ENCODE peak calls at places on chromosomes 12 and 14, in five cellular contexts. One of them, this sample, is unnamed.

GRCh38 chr12:102933168-102933567 is 16.1 kb upstream of the PAH start:
- DNase-seq in hepatocyte: no peak
- DNase-seq in PC-9: no peak
- DNase-seq in A673: no peak
- DNase-seq in PC-3: no peak
- DNase-seq in this sample: no peak

GRCh38 chr12:6095269-6095668 is 29.2 kb downstream of the VWF start:
- DNase-seq in hepatocyte: no peak
- DNase-seq in PC-9: no peak
- DNase-seq in A673: no peak
- DNase-seq in PC-3: no peak
- DNase-seq in this sample: no peak

GRCh38 chr14:83133986-83134664 is 1600.5 kb upstream of the SEL1L start:
- DNase-seq in hepatocyte: no peak
- DNase-seq in PC-9: no peak
- DNase-seq in A673: peak; percentile 48
- DNase-seq in PC-3: no peak
- DNase-seq in this sample: no peak

GRCh38 chr14:88384653-88385205 is 728 bp upstream of the SPATA7 start:
- DNase-seq in hepatocyte: no peak
- DNase-seq in PC-9: no peak
- DNase-seq in A673: peak; percentile 6
- DNase-seq in PC-3: peak; percentile 4
- DNase-seq in this sample: no peak

GRCh38 chr12:21337453-21337852 is 2.7 kb upstream of the SLCO1A2 start:
- DNase-seq in hepatocyte: no peak
- DNase-seq in PC-9: no peak
- DNase-seq in A673: no peak
- DNase-seq in PC-3: no peak
- DNase-seq in this sample: no peak

GRCh38 chr12:28172434-28173030 is 17.7 kb upstream of the CCDC91 start:
- DNase-seq in hepatocyte: peak; percentile 50
- DNase-seq in PC-9: peak; percentile 31
- DNase-seq in A673: peak; percentile 77
- DNase-seq in PC-3: peak; percentile 90
- DNase-seq in this sample: peak; percentile 26

GRCh38 chr14:63435838-63436237 is 107.3 kb downstream of the PPP2R5E start:
- DNase-seq in hepatocyte: peak; percentile 62
- DNase-seq in PC-9: no peak
- DNase-seq in A673: no peak
- DNase-seq in PC-3: peak; percentile 18
- DNase-seq in this sample: no peak

GRCh38 chr12:3199551-3200031 is 122.4 kb downstream of the TSPAN9 start:
- DNase-seq in hepatocyte: peak; percentile 73
- DNase-seq in PC-9: no peak
- DNase-seq in A673: peak; percentile 70
- DNase-seq in PC-3: peak; percentile 5
- DNase-seq in this sample: no peak

GRCh38 chr12:4984344-4984743 is 59.3 kb upstream of the KCNA5 start:
- DNase-seq in hepatocyte: no peak
- DNase-seq in PC-9: no peak
- DNase-seq in A673: no peak
- DNase-seq in PC-3: no peak
- DNase-seq in this sample: no peak

GRCh38 chr12:113291586-113291985 is 43.3 kb downstream of the SLC8B1 start:
- DNase-seq in hepatocyte: no peak
- DNase-seq in PC-9: no peak
- DNase-seq in A673: no peak
- DNase-seq in PC-3: no peak
- DNase-seq in this sample: no peak

GRCh38 chr12:100675432-100675831 is 101.9 kb downstream of the GAS2L3 start:
- DNase-seq in hepatocyte: peak; percentile 43
- DNase-seq in PC-9: no peak
- DNase-seq in A673: peak; percentile 82
- DNase-seq in PC-3: peak; percentile 77
- DNase-seq in this sample: no peak

GRCh38 chr14:21921453-21921852 is 247.8 kb upstream of the OR4E1 start:
- DNase-seq in hepatocyte: no peak
- DNase-seq in PC-9: no peak
- DNase-seq in A673: no peak
- DNase-seq in PC-3: peak; percentile 17
- DNase-seq in this sample: no peak

GRCh38 chr14:105155071-105155651 is 13.4 kb downstream of the JAG2 start:
- DNase-seq in hepatocyte: no peak
- DNase-seq in PC-9: no peak
- DNase-seq in A673: no peak
- DNase-seq in PC-3: no peak
- DNase-seq in this sample: no peak

GRCh38 chr12:14768823-14769405 is 34.4 kb downstream of the WBP11 start:
- DNase-seq in hepatocyte: peak; percentile 43
- DNase-seq in PC-9: no peak
- DNase-seq in A673: no peak
- DNase-seq in PC-3: peak; percentile 10
- DNase-seq in this sample: no peak

GRCh38 chr14:101506211-101506920 is 54.9 kb upstream of the DIO3 start:
- DNase-seq in hepatocyte: no peak
- DNase-seq in PC-9: no peak
- DNase-seq in A673: no peak
- DNase-seq in PC-3: no peak
- DNase-seq in this sample: no peak

GRCh38 chr14:65509842-65510241 is 97.3 kb downstream of the FUT8 start:
- DNase-seq in hepatocyte: no peak
- DNase-seq in PC-9: no peak
- DNase-seq in A673: no peak
- DNase-seq in PC-3: no peak
- DNase-seq in this sample: no peak

GRCh38 chr14:30607156-30607780 is 14.9 kb upstream of the SCFD1 start:
- DNase-seq in hepatocyte: no peak
- DNase-seq in PC-9: no peak
- DNase-seq in A673: no peak
- DNase-seq in PC-3: no peak
- DNase-seq in this sample: no peak

GRCh38 chr12:52332381-52332780 is 11.2 kb upstream of the KRT83 start:
- DNase-seq in hepatocyte: no peak
- DNase-seq in PC-9: no peak
- DNase-seq in A673: no peak
- DNase-seq in PC-3: no peak
- DNase-seq in this sample: no peak

GRCh38 chr12:6177593-6178358 is 22.4 kb upstream of the CD9 start:
- DNase-seq in hepatocyte: no peak
- DNase-seq in PC-9: no peak
- DNase-seq in A673: no peak
- DNase-seq in PC-3: no peak
- DNase-seq in this sample: no peak

GRCh38 chr14:102776761-102777710 is at the start of gene TRAF3:
- DNase-seq in hepatocyte: peak; percentile 88
- DNase-seq in PC-9: peak; percentile 67
- DNase-seq in A673: peak; percentile 73
- DNase-seq in PC-3: peak; percentile 58
- DNase-seq in this sample: peak; percentile 70

GRCh38 chr14:26596722-26597030 is 1.2 kb downstream of the NOVA1 start:
- DNase-seq in hepatocyte: peak; percentile 11
- DNase-seq in PC-9: no peak
- DNase-seq in A673: peak; percentile 29
- DNase-seq in PC-3: no peak
- DNase-seq in this sample: no peak

GRCh38 chr14:92956961-92957360 is 34.0 kb downstream of the CHGA start:
- DNase-seq in hepatocyte: no peak
- DNase-seq in PC-9: no peak
- DNase-seq in A673: no peak
- DNase-seq in PC-3: no peak
- DNase-seq in this sample: no peak

GRCh38 chr12:26721800-26722199 is 111.2 kb downstream of the ITPR2 start:
- DNase-seq in hepatocyte: no peak
- DNase-seq in PC-9: no peak
- DNase-seq in A673: peak; percentile 85
- DNase-seq in PC-3: peak; percentile 74
- DNase-seq in this sample: no peak

GRCh38 chr12:24743891-24744793 is 204.8 kb downstream of the BCAT1 start:
- DNase-seq in hepatocyte: no peak
- DNase-seq in PC-9: no peak
- DNase-seq in A673: no peak
- DNase-seq in PC-3: no peak
- DNase-seq in this sample: no peak

GRCh38 chr14:91300957-91301356 is 56.5 kb upstream of the GPR68 start:
- DNase-seq in hepatocyte: no peak
- DNase-seq in PC-9: no peak
- DNase-seq in A673: no peak
- DNase-seq in PC-3: peak; percentile 54
- DNase-seq in this sample: no peak

GRCh38 chr14:91350813-91351507 is 66.7 kb downstream of the CCDC88C start:
- DNase-seq in hepatocyte: no peak
- DNase-seq in PC-9: no peak
- DNase-seq in A673: no peak
- DNase-seq in PC-3: no peak
- DNase-seq in this sample: peak; percentile 88

GRCh38 chr14:23052182-23052623 is 5.1 kb downstream of the CDH24 start:
- DNase-seq in hepatocyte: peak; percentile 28
- DNase-seq in PC-9: no peak
- DNase-seq in A673: peak; percentile 44
- DNase-seq in PC-3: no peak
- DNase-seq in this sample: no peak

GRCh38 chr12:65895759-65896656 is 71.7 kb downstream of the HMGA2 start:
- DNase-seq in hepatocyte: peak; percentile 28
- DNase-seq in PC-9: no peak
- DNase-seq in A673: no peak
- DNase-seq in PC-3: peak; percentile 32
- DNase-seq in this sample: no peak

GRCh38 chr12:116812238-116812637 is 69.0 kb downstream of the HRK start:
- DNase-seq in hepatocyte: no peak
- DNase-seq in PC-9: no peak
- DNase-seq in A673: no peak
- DNase-seq in PC-3: no peak
- DNase-seq in this sample: no peak

GRCh38 chr12:70178038-70178437 is 65.2 kb upstream of the CNOT2 start:
- DNase-seq in hepatocyte: no peak
- DNase-seq in PC-9: no peak
- DNase-seq in A673: peak; percentile 38
- DNase-seq in PC-3: no peak
- DNase-seq in this sample: no peak

GRCh38 chr12:132020292-132020691 is 70.5 kb downstream of the EP400 start:
- DNase-seq in hepatocyte: no peak
- DNase-seq in PC-9: no peak
- DNase-seq in A673: no peak
- DNase-seq in PC-3: no peak
- DNase-seq in this sample: no peak

GRCh38 chr14:61965030-61965745 is 203.0 kb downstream of the SNAPC1 start:
- DNase-seq in hepatocyte: peak; percentile 8
- DNase-seq in PC-9: peak; percentile 25
- DNase-seq in A673: peak; percentile 7
- DNase-seq in PC-3: peak; percentile 87
- DNase-seq in this sample: no peak

DNA sequence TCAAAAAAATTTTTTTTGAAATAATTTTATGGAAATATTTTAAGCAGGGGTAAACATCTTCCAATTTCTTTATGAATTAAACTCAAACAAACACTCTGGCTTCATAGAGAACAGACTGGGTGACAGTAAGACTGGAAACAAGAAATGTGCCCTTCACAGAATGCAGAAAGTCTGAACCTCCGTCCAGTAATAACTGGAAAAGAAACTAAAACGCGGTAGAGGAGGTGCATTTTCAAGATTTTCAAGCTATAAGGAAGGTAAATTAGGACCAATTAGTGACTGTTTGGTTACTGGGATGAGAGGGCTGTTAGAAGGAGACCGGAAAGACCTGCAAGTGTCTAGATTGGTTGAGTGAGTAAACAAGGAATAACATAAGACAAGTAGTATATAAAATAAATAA is 245.7 kb downstream of the CEP128 start:
- DNase-seq in hepatocyte: no peak
- DNase-seq in PC-9: no peak
- DNase-seq in A673: no peak
- DNase-seq in PC-3: no peak
- DNase-seq in this sample: no peak
- TF ChIP-seq EZH2 in hepatocyte: no peak
- TF ChIP-seq EZH2 in PC-9: no peak
- TF ChIP-seq EZH2 in A673: no peak
- TF ChIP-seq EZH2 in PC-3: no peak
- TF ChIP-seq EZH2 in this sample: no peak

GRCh38 chr12:82207556-82207955 is 150.6 kb downstream of the CCDC59 start:
- DNase-seq in hepatocyte: no peak
- DNase-seq in PC-9: no peak
- DNase-seq in A673: no peak
- DNase-seq in PC-3: no peak
- DNase-seq in this sample: no peak

DNA sequence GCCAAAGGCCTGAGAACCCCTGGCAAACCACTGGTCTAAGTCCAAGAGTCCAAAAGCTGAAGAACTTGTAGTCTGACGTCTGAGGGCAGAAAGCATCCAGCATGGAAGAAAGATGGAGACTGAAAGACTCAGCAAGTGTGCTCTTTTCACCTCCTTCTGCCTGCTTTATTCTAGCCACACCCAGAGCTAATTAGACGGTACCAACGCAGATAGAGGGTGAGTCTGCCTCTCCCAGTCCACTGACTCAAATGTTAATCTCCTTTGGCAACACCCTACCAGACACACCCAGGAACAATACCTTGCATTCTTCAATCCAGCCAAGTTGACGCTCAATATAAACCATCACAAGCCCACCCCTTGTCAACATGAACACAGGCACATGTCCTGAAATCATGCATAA is 155.1 kb downstream of the CCDC59 start:
- DNase-seq in hepatocyte: no peak
- DNase-seq in PC-9: no peak
- DNase-seq in A673: no peak
- DNase-seq in PC-3: no peak
- DNase-seq in this sample: no peak
- H3K9me3 ChIP-seq in hepatocyte: no peaks in the 10 kb centered on the region
- H3K9me3 ChIP-seq in PC-9: no peaks in the 10 kb centered on the region
- H3K9me3 ChIP-seq in A673: no peaks in the 10 kb centered on the region
- H3K9me3 ChIP-seq in PC-3: no peaks in the 10 kb centered on the region
- H3K9me3 ChIP-seq in this sample: no peaks in the 10 kb centered on the region

GRCh38 chr12:114665411-114666181 is 18.4 kb downstream of the TBX3 start:
- DNase-seq in hepatocyte: no peak
- DNase-seq in PC-9: no peak
- DNase-seq in A673: no peak
- DNase-seq in PC-3: peak; percentile 47
- DNase-seq in this sample: no peak
- TF ChIP-seq EZH2 in hepatocyte: peak; percentile 42
- TF ChIP-seq EZH2 in PC-9: no peak
- TF ChIP-seq EZH2 in A673: no peak
- TF ChIP-seq EZH2 in PC-3: no peak
- TF ChIP-seq EZH2 in this sample: no peak

DNA sequence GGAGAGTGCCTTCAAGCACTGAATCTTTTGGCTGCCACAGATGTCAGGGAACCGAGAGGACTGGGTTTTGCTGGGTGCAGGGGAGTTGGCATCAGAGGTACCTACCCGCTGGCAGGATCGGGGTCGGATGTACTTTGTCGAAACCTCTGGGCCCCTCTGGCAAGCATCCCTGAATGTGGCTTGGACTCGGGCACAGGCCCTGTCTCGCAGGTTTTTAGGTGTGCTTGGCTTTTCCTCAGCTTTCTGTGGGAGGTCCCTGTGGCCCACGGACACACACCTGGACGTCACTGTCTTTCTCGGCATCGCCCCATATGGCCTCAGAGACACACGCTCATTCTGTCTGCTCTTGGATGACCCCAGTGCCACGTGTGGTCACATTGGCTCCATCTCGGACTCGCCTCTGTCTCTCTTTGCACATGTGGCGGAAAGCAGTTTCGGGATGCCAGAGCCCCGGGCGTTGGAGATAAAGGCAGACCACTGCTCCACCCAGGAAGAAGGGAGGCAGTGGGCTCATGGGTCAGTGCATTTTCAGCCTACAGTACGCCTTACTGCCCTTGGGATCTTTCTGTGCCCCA is 769.6 kb upstream of the ALG10B start:
- DNase-seq in hepatocyte: no peak
- DNase-seq in PC-9: no peak
- DNase-seq in A673: no peak
- DNase-seq in PC-3: no peak
- DNase-seq in this sample: no peak
- H3K9me3 ChIP-seq in hepatocyte: no peaks in the 10 kb centered on the region
- H3K9me3 ChIP-seq in PC-9: no peaks in the 10 kb centered on the region
- H3K9me3 ChIP-seq in A673: no peaks in the 10 kb centered on the region
- H3K9me3 ChIP-seq in PC-3: no peaks in the 10 kb centered on the region
- H3K9me3 ChIP-seq in this sample: no peaks in the 10 kb centered on the region

This sample was measured in MM.1S.